ENCODE peak calls at places on chromosome 7, in ten cellular contexts. One of them, this sample, is unnamed.

GRCh38 chr7:43572516-43573049 is 10.3 kb upstream of the STK17A start:
- DNase-seq in MCF 10A: peak
- DNase-seq in HFFc6: peak
- DNase-seq in stimulated activated CD4-positive, alpha-beta T cell treated with anti-CD3 and anti-CD28 coated beads, Interleukin-2, amount 100 ng/mL, for 48 hours: no peak
- DNase-seq in iPS-NIHi11: no peak
- DNase-seq in nucleus accumbens: no peak
- DNase-seq in posterior cingulate gyrus: no peak
- DNase-seq in EH: peak
- DNase-seq in SK-N-SH: no peak
- DNase-seq in iris pigment epithelial cell: peak
- DNase-seq in this sample: no peak

GRCh38 chr7:44769381-44770209 is 20.9 kb downstream of the ZMIZ2 start:
- DNase-seq in SK-N-SH: no peak
- DNase-seq in nucleus accumbens: no peak
- DNase-seq in iris pigment epithelial cell: peak
- DNase-seq in iPS-NIHi11: no peak
- DNase-seq in posterior cingulate gyrus: no peak
- DNase-seq in MCF 10A: peak
- DNase-seq in HFFc6: peak
- DNase-seq in stimulated activated CD4-positive, alpha-beta T cell treated with anti-CD3 and anti-CD28 coated beads, Interleukin-2, amount 100 ng/mL, for 48 hours: no peak
- DNase-seq in EH: peak
- DNase-seq in this sample: no peak

GRCh38 chr7:88312061-88312663 is 5.5 kb upstream of the STEAP4 start:
- DNase-seq in stimulated activated CD4-positive, alpha-beta T cell treated with anti-CD3 and anti-CD28 coated beads, Interleukin-2, amount 100 ng/mL, for 48 hours: no peak
- DNase-seq in posterior cingulate gyrus: no peak
- DNase-seq in SK-N-SH: no peak
- DNase-seq in HFFc6: no peak
- DNase-seq in nucleus accumbens: no peak
- DNase-seq in EH: no peak
- DNase-seq in iPS-NIHi11: no peak
- DNase-seq in iris pigment epithelial cell: peak
- DNase-seq in MCF 10A: no peak
- DNase-seq in this sample: no peak

GRCh38 chr7:20408467-20408826 is 77.7 kb downstream of the ITGB8 start:
- DNase-seq in SK-N-SH: no peak
- DNase-seq in HFFc6: no peak
- DNase-seq in nucleus accumbens: no peak
- DNase-seq in stimulated activated CD4-positive, alpha-beta T cell treated with anti-CD3 and anti-CD28 coated beads, Interleukin-2, amount 100 ng/mL, for 48 hours: no peak
- DNase-seq in iris pigment epithelial cell: peak
- DNase-seq in posterior cingulate gyrus: no peak
- DNase-seq in EH: no peak
- DNase-seq in MCF 10A: peak
- DNase-seq in iPS-NIHi11: no peak
- DNase-seq in this sample: no peak

GRCh38 chr7:115122388-115122787 is 200.5 kb downstream of the MDFIC start:
- DNase-seq in MCF 10A: no peak
- DNase-seq in EH: no peak
- DNase-seq in nucleus accumbens: no peak
- DNase-seq in iris pigment epithelial cell: no peak
- DNase-seq in iPS-NIHi11: no peak
- DNase-seq in stimulated activated CD4-positive, alpha-beta T cell treated with anti-CD3 and anti-CD28 coated beads, Interleukin-2, amount 100 ng/mL, for 48 hours: no peak
- DNase-seq in posterior cingulate gyrus: no peak
- DNase-seq in HFFc6: no peak
- DNase-seq in SK-N-SH: no peak
- DNase-seq in this sample: no peak

GRCh38 chr7:133919810-133920209 is 207.3 kb upstream of the LRGUK start:
- DNase-seq in HFFc6: no peak
- DNase-seq in EH: peak
- DNase-seq in iPS-NIHi11: no peak
- DNase-seq in nucleus accumbens: no peak
- DNase-seq in posterior cingulate gyrus: no peak
- DNase-seq in SK-N-SH: no peak
- DNase-seq in stimulated activated CD4-positive, alpha-beta T cell treated with anti-CD3 and anti-CD28 coated beads, Interleukin-2, amount 100 ng/mL, for 48 hours: no peak
- DNase-seq in iris pigment epithelial cell: peak
- DNase-seq in MCF 10A: no peak
- DNase-seq in this sample: no peak

GRCh38 chr7:90155206-90155605 is 937 bp downstream of the STEAP1 start:
- DNase-seq in posterior cingulate gyrus: no peak
- DNase-seq in HFFc6: no peak
- DNase-seq in iPS-NIHi11: no peak
- DNase-seq in EH: no peak
- DNase-seq in MCF 10A: peak
- DNase-seq in nucleus accumbens: no peak
- DNase-seq in iris pigment epithelial cell: no peak
- DNase-seq in SK-N-SH: no peak
- DNase-seq in stimulated activated CD4-positive, alpha-beta T cell treated with anti-CD3 and anti-CD28 coated beads, Interleukin-2, amount 100 ng/mL, for 48 hours: no peak
- DNase-seq in this sample: no peak

GRCh38 chr7:122038904-122039303 is 105.1 kb downstream of the AASS start:
- DNase-seq in MCF 10A: no peak
- DNase-seq in SK-N-SH: no peak
- DNase-seq in HFFc6: peak
- DNase-seq in posterior cingulate gyrus: no peak
- DNase-seq in EH: peak
- DNase-seq in stimulated activated CD4-positive, alpha-beta T cell treated with anti-CD3 and anti-CD28 coated beads, Interleukin-2, amount 100 ng/mL, for 48 hours: no peak
- DNase-seq in iPS-NIHi11: no peak
- DNase-seq in iris pigment epithelial cell: peak
- DNase-seq in nucleus accumbens: no peak
- DNase-seq in this sample: no peak

GRCh38 chr7:66374141-66374540 is 169.0 kb downstream of the TPST1 start:
- DNase-seq in EH: no peak
- DNase-seq in stimulated activated CD4-positive, alpha-beta T cell treated with anti-CD3 and anti-CD28 coated beads, Interleukin-2, amount 100 ng/mL, for 48 hours: no peak
- DNase-seq in nucleus accumbens: no peak
- DNase-seq in iPS-NIHi11: no peak
- DNase-seq in MCF 10A: no peak
- DNase-seq in HFFc6: no peak
- DNase-seq in posterior cingulate gyrus: no peak
- DNase-seq in iris pigment epithelial cell: no peak
- DNase-seq in SK-N-SH: no peak
- DNase-seq in this sample: no peak

GRCh38 chr7:123641901-123642300 is 13.8 kb upstream of the LMOD2 start:
- DNase-seq in stimulated activated CD4-positive, alpha-beta T cell treated with anti-CD3 and anti-CD28 coated beads, Interleukin-2, amount 100 ng/mL, for 48 hours: no peak
- DNase-seq in iris pigment epithelial cell: no peak
- DNase-seq in posterior cingulate gyrus: no peak
- DNase-seq in iPS-NIHi11: no peak
- DNase-seq in EH: no peak
- DNase-seq in MCF 10A: no peak
- DNase-seq in nucleus accumbens: no peak
- DNase-seq in HFFc6: no peak
- DNase-seq in SK-N-SH: no peak
- DNase-seq in this sample: no peak

GRCh38 chr7:3960045-3960772 is 659.2 kb downstream of the SDK1 start:
- DNase-seq in nucleus accumbens: no peak
- DNase-seq in HFFc6: no peak
- DNase-seq in SK-N-SH: no peak
- DNase-seq in MCF 10A: no peak
- DNase-seq in iPS-NIHi11: no peak
- DNase-seq in EH: no peak
- DNase-seq in stimulated activated CD4-positive, alpha-beta T cell treated with anti-CD3 and anti-CD28 coated beads, Interleukin-2, amount 100 ng/mL, for 48 hours: no peak
- DNase-seq in iris pigment epithelial cell: no peak
- DNase-seq in posterior cingulate gyrus: no peak
- DNase-seq in this sample: no peak

GRCh38 chr7:30238721-30239441 is 45.5 kb upstream of the ZNRF2 start:
- DNase-seq in posterior cingulate gyrus: no peak
- DNase-seq in HFFc6: peak
- DNase-seq in iris pigment epithelial cell: peak
- DNase-seq in stimulated activated CD4-positive, alpha-beta T cell treated with anti-CD3 and anti-CD28 coated beads, Interleukin-2, amount 100 ng/mL, for 48 hours: peak
- DNase-seq in SK-N-SH: no peak
- DNase-seq in iPS-NIHi11: no peak
- DNase-seq in MCF 10A: peak
- DNase-seq in EH: peak
- DNase-seq in nucleus accumbens: no peak
- DNase-seq in this sample: peak

GRCh38 chr7:155198206-155198892 is 99.3 kb upstream of the INSIG1 start:
- DNase-seq in posterior cingulate gyrus: no peak
- DNase-seq in SK-N-SH: no peak
- DNase-seq in iris pigment epithelial cell: no peak
- DNase-seq in iPS-NIHi11: no peak
- DNase-seq in EH: no peak
- DNase-seq in stimulated activated CD4-positive, alpha-beta T cell treated with anti-CD3 and anti-CD28 coated beads, Interleukin-2, amount 100 ng/mL, for 48 hours: no peak
- DNase-seq in HFFc6: no peak
- DNase-seq in MCF 10A: no peak
- DNase-seq in nucleus accumbens: no peak
- DNase-seq in this sample: no peak

GRCh38 chr7:24587853-24588252 is 14.6 kb downstream of the PALS2 start:
- DNase-seq in iPS-NIHi11: peak
- DNase-seq in stimulated activated CD4-positive, alpha-beta T cell treated with anti-CD3 and anti-CD28 coated beads, Interleukin-2, amount 100 ng/mL, for 48 hours: no peak
- DNase-seq in nucleus accumbens: no peak
- DNase-seq in SK-N-SH: no peak
- DNase-seq in MCF 10A: peak
- DNase-seq in HFFc6: no peak
- DNase-seq in posterior cingulate gyrus: no peak
- DNase-seq in EH: peak
- DNase-seq in iris pigment epithelial cell: no peak
- DNase-seq in this sample: peak

GRCh38 chr7:19677201-19677600 is 31.6 kb downstream of the POLR1F start:
- DNase-seq in stimulated activated CD4-positive, alpha-beta T cell treated with anti-CD3 and anti-CD28 coated beads, Interleukin-2, amount 100 ng/mL, for 48 hours: no peak
- DNase-seq in HFFc6: no peak
- DNase-seq in iPS-NIHi11: no peak
- DNase-seq in iris pigment epithelial cell: peak
- DNase-seq in MCF 10A: no peak
- DNase-seq in posterior cingulate gyrus: no peak
- DNase-seq in nucleus accumbens: no peak
- DNase-seq in EH: peak
- DNase-seq in SK-N-SH: no peak
- DNase-seq in this sample: no peak

GRCh38 chr7:35424869-35425495 is 171.1 kb upstream of the TBX20 start:
- DNase-seq in MCF 10A: peak
- DNase-seq in SK-N-SH: peak
- DNase-seq in posterior cingulate gyrus: no peak
- DNase-seq in nucleus accumbens: peak
- DNase-seq in HFFc6: peak
- DNase-seq in stimulated activated CD4-positive, alpha-beta T cell treated with anti-CD3 and anti-CD28 coated beads, Interleukin-2, amount 100 ng/mL, for 48 hours: peak
- DNase-seq in iris pigment epithelial cell: peak
- DNase-seq in iPS-NIHi11: peak
- DNase-seq in EH: peak
- DNase-seq in this sample: peak

GRCh38 chr7:46566375-46566774 is 645.3 kb upstream of the IGFBP3 start:
- DNase-seq in posterior cingulate gyrus: no peak
- DNase-seq in HFFc6: peak
- DNase-seq in iris pigment epithelial cell: no peak
- DNase-seq in stimulated activated CD4-positive, alpha-beta T cell treated with anti-CD3 and anti-CD28 coated beads, Interleukin-2, amount 100 ng/mL, for 48 hours: no peak
- DNase-seq in iPS-NIHi11: no peak
- DNase-seq in SK-N-SH: no peak
- DNase-seq in EH: peak
- DNase-seq in MCF 10A: no peak
- DNase-seq in nucleus accumbens: no peak
- DNase-seq in this sample: no peak

GRCh38 chr7:131122394-131122793 is 205.3 kb upstream of the MKLN1 start:
- DNase-seq in nucleus accumbens: no peak
- DNase-seq in SK-N-SH: no peak
- DNase-seq in HFFc6: no peak
- DNase-seq in iris pigment epithelial cell: no peak
- DNase-seq in MCF 10A: no peak
- DNase-seq in EH: no peak
- DNase-seq in iPS-NIHi11: no peak
- DNase-seq in posterior cingulate gyrus: no peak
- DNase-seq in stimulated activated CD4-positive, alpha-beta T cell treated with anti-CD3 and anti-CD28 coated beads, Interleukin-2, amount 100 ng/mL, for 48 hours: no peak
- DNase-seq in this sample: no peak

GRCh38 chr7:102431617-102432298 is 1.6 kb upstream of the ORAI2 start:
- DNase-seq in HFFc6: no peak
- DNase-seq in MCF 10A: no peak
- DNase-seq in stimulated activated CD4-positive, alpha-beta T cell treated with anti-CD3 and anti-CD28 coated beads, Interleukin-2, amount 100 ng/mL, for 48 hours: no peak
- DNase-seq in SK-N-SH: no peak
- DNase-seq in posterior cingulate gyrus: peak
- DNase-seq in iPS-NIHi11: no peak
- DNase-seq in EH: peak
- DNase-seq in iris pigment epithelial cell: no peak
- DNase-seq in nucleus accumbens: no peak
- DNase-seq in this sample: peak

GRCh38 chr7:156751319-156751718 is 110.7 kb downstream of the RNF32 start:
- DNase-seq in posterior cingulate gyrus: no peak
- DNase-seq in iris pigment epithelial cell: peak
- DNase-seq in iPS-NIHi11: no peak
- DNase-seq in nucleus accumbens: no peak
- DNase-seq in EH: peak
- DNase-seq in MCF 10A: peak
- DNase-seq in SK-N-SH: no peak
- DNase-seq in HFFc6: peak
- DNase-seq in stimulated activated CD4-positive, alpha-beta T cell treated with anti-CD3 and anti-CD28 coated beads, Interleukin-2, amount 100 ng/mL, for 48 hours: peak
- DNase-seq in this sample: no peak

GRCh38 chr7:41976411-41976810 is 260.6 kb downstream of the GLI3 start:
- DNase-seq in stimulated activated CD4-positive, alpha-beta T cell treated with anti-CD3 and anti-CD28 coated beads, Interleukin-2, amount 100 ng/mL, for 48 hours: no peak
- DNase-seq in nucleus accumbens: no peak
- DNase-seq in HFFc6: no peak
- DNase-seq in iPS-NIHi11: no peak
- DNase-seq in MCF 10A: no peak
- DNase-seq in SK-N-SH: no peak
- DNase-seq in posterior cingulate gyrus: no peak
- DNase-seq in iris pigment epithelial cell: no peak
- DNase-seq in EH: no peak
- DNase-seq in this sample: no peak

GRCh38 chr7:117227091-117227490 is 95.8 kb downstream of the WNT2 start:
- DNase-seq in HFFc6: no peak
- DNase-seq in EH: no peak
- DNase-seq in iPS-NIHi11: no peak
- DNase-seq in stimulated activated CD4-positive, alpha-beta T cell treated with anti-CD3 and anti-CD28 coated beads, Interleukin-2, amount 100 ng/mL, for 48 hours: no peak
- DNase-seq in posterior cingulate gyrus: no peak
- DNase-seq in MCF 10A: no peak
- DNase-seq in SK-N-SH: no peak
- DNase-seq in nucleus accumbens: no peak
- DNase-seq in iris pigment epithelial cell: peak
- DNase-seq in this sample: no peak

GRCh38 chr7:159197066-159197975 is 52.7 kb upstream of the VIPR2 start:
- DNase-seq in SK-N-SH: no peak
- DNase-seq in nucleus accumbens: no peak
- DNase-seq in EH: no peak
- DNase-seq in posterior cingulate gyrus: no peak
- DNase-seq in iPS-NIHi11: no peak
- DNase-seq in iris pigment epithelial cell: peak
- DNase-seq in HFFc6: no peak
- DNase-seq in stimulated activated CD4-positive, alpha-beta T cell treated with anti-CD3 and anti-CD28 coated beads, Interleukin-2, amount 100 ng/mL, for 48 hours: no peak
- DNase-seq in MCF 10A: peak
- DNase-seq in this sample: no peak

GRCh38 chr7:121023683-121024507 is 35.4 kb downstream of the CPED1 start:
- DNase-seq in MCF 10A: no peak
- DNase-seq in HFFc6: no peak
- DNase-seq in SK-N-SH: no peak
- DNase-seq in nucleus accumbens: no peak
- DNase-seq in EH: peak
- DNase-seq in iris pigment epithelial cell: no peak
- DNase-seq in iPS-NIHi11: no peak
- DNase-seq in stimulated activated CD4-positive, alpha-beta T cell treated with anti-CD3 and anti-CD28 coated beads, Interleukin-2, amount 100 ng/mL, for 48 hours: no peak
- DNase-seq in posterior cingulate gyrus: no peak
- DNase-seq in this sample: no peak

GRCh38 chr7:71633571-71634008 is 501.6 kb downstream of the GALNT17 start:
- DNase-seq in MCF 10A: peak
- DNase-seq in iris pigment epithelial cell: peak
- DNase-seq in nucleus accumbens: no peak
- DNase-seq in HFFc6: peak
- DNase-seq in stimulated activated CD4-positive, alpha-beta T cell treated with anti-CD3 and anti-CD28 coated beads, Interleukin-2, amount 100 ng/mL, for 48 hours: no peak
- DNase-seq in EH: peak
- DNase-seq in SK-N-SH: no peak
- DNase-seq in posterior cingulate gyrus: no peak
- DNase-seq in iPS-NIHi11: peak
- DNase-seq in this sample: no peak

This sample was measured in NCI-H82.